ENCODE peak calls at places on chromosome 18, in nine cellular contexts. S is stimulated activated CD8-positive, alpha-beta memory T cell treated with anti-CD3 and anti-CD28 coated beads, Interleukin-4, amount 100 ng/mL, for 1 hour; A is mucosa of descending colon; D is NCI-H774; H is T-helper 1 cell; G is effector CD4-positive, alpha-beta T cell; U is NCI-H2107; Q is endothelial cell; J is NCI-H1092. L is an unnamed sample.

GRCh38 chr18:55251186-55251995 is 292.1 kb upstream of the CCDC68 start:
- DNase-seq in S (no peak), A (no peak), D (no peak), H (no peak), G (no peak), U (peak), Q (no peak), J (no peak), L (no peak)

GRCh38 chr18:11146238-11146946 is 3.0 kb downstream of the PIEZO2 start:
- DNase-seq in S (no peak), A (no peak), D (no peak), H (no peak), G (no peak), U (no peak), Q (no peak), J (no peak), L (no peak)

GRCh38 chr18:48514786-48515185 is 24.0 kb upstream of the CTIF start:
- DNase-seq in S (no peak), A (no peak), D (no peak), H (no peak), G (no peak), U (peak), Q (no peak), J (peak), L (peak)

GRCh38 chr18:32576296-32576916 is 105.7 kb upstream of the GAREM1 start:
- DNase-seq in S (no peak), A (no peak), D (no peak), H (no peak), G (no peak), U (no peak), Q (peak), J (peak), L (peak)

GRCh38 chr18:7632152-7633098 is 65.3 kb downstream of the PTPRM start:
- DNase-seq in S (no peak), A (no peak), D (no peak), H (no peak), G (no peak), U (no peak), Q (no peak), J (no peak), L (no peak)

GRCh38 chr18:74895686-74896085 is 298.0 kb downstream of the ZNF407 start:
- DNase-seq in S (no peak), A (no peak), D (no peak), H (no peak), G (no peak), U (peak), Q (no peak), J (no peak), L (no peak)

GRCh38 chr18:76687271-76688006 is 134.9 kb upstream of the ZNF236 start:
- DNase-seq in S (no peak), A (no peak), D (peak), H (peak), G (no peak), U (no peak), Q (no peak), J (peak), L (peak)

GRCh38 chr18:41881285-41881684 is 73.7 kb upstream of the PIK3C3 start:
- DNase-seq in S (no peak), A (no peak), D (no peak), H (no peak), G (no peak), U (no peak), Q (no peak), J (no peak), L (no peak)

GRCh38 chr18:40690062-40690461 is 1265.0 kb upstream of the PIK3C3 start:
- DNase-seq in S (no peak), A (no peak), D (no peak), H (no peak), G (no peak), U (no peak), Q (no peak), J (no peak), L (no peak)

GRCh38 chr18:3350566-3351527 is 88.9 kb downstream of the MYL12B start:
- DNase-seq in S (no peak), A (no peak), D (no peak), H (no peak), G (no peak), U (no peak), Q (no peak), J (no peak), L (no peak)

GRCh38 chr18:32771169-32771751 is 1.6 kb downstream of the KLHL14 start:
- DNase-seq in S (no peak), A (peak), D (peak), H (no peak), G (no peak), U (no peak), Q (peak), J (peak), L (no peak)